ENCODE peak calls at places on chromosomes 4 and X, in five cellular contexts. M, I, S, V and Y are unnamed samples.

GRCh38 chr4:11532138-11532537 is 103.4 kb upstream of the HS3ST1 start:
- DNase-seq in V (no peak), I (no peak), M (no peak), S (no peak), Y (no peak)

GRCh38 chr4:26590639-26591038 is 6.8 kb downstream of the TBC1D19 start:
- DNase-seq in M (no peak), V (peak; percentile 60), S (no peak), I (no peak), Y (no peak)

GRCh38 chr4:168908093-168908492 is 102.0 kb downstream of the CBR4 start:
- DNase-seq in V (no peak), M (no peak), I (no peak), S (no peak), Y (no peak)

GRCh38 chrX:18701621-18702361 is 5.7 kb upstream of the PPEF1 start:
- DNase-seq in M (no peak), S (no peak), I (no peak), V (no peak), Y (peak; percentile 4)

GRCh38 chrX:68999351-68999750 is 165.9 kb downstream of the PJA1 start:
- DNase-seq in S (no peak), M (no peak), I (no peak), V (peak; percentile 18), Y (no peak)

GRCh38 chr4:40702137-40702799 is 47.5 kb upstream of the NSUN7 start:
- DNase-seq in I (no peak), M (no peak), S (no peak), V (no peak), Y (no peak)

GRCh38 chrX:85922821-85923220 is 124.5 kb downstream of the CHM start:
- DNase-seq in I (no peak), V (no peak), S (no peak), M (no peak), Y (no peak)

GRCh38 chrX:45709381-45709780 is 508.7 kb upstream of the DIPK2B start:
- DNase-seq in M (no peak), S (no peak), V (no peak), I (no peak), Y (no peak)

GRCh38 chr4:5979981-5980380 is 38.2 kb downstream of the C4orf50 start:
- DNase-seq in V (peak; percentile 7), M (no peak), S (peak; percentile 12), I (peak; percentile 86), Y (no peak)

GRCh38 chrX:103573205-103573604 is 12.1 kb upstream of the TCEAL4 start:
- DNase-seq in V (no peak), S (no peak), M (no peak), I (peak; percentile 34), Y (no peak)

DNA sequence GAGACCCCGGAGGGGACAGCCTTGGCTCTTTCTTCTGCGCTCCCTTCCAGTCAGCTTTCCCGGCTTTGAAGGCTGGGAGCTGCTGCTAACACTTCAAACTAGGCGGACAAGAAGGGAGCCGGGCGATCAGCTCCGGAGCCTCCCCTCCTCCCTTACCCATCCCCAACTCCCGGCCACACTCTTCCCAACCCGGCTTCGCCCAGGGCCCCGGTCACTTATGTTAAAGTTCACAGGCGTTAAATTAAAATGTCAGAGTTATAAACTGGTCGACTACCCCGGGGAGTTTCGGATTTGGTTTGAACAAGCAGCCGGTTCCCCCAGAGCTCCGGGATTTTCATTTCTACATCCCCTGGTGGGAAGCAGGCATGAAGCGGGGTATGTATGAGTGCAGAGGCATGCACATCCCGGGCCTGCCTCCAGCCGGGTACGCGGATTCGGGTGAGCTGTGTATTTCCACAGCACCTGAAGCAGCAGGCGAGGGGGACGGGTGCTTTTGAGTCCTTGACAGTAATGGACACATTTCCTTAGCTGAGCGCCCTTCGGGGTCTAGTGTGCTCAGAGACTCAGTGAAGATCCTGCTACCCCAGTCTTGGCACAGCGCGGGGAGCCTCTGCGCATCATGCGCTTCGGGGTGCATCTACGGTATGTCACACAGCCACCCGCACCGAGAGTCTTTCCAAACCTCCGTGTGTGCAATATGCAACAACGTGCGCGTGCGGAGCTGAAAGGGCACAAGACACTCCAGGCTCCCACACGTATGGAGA is 883 bp downstream of the UNC5C start:
- DNase-seq in V (no peak), S (no peak), I (peak; percentile 65), M (no peak), Y (no peak)
- H2AFZ ChIP-seq in V (no peak overlapping the region), S (no peak overlapping the region), I (peak overlapping the region; percentile 99), M (no peak overlapping the region), Y (no peak overlapping the region)

GRCh38 chr4:38747629-38748028 is 35.2 kb downstream of the TLR10 start:
- DNase-seq in V (no peak), M (no peak), I (no peak), S (no peak), Y (no peak)

GRCh38 chr4:38757945-38758344 is 24.8 kb downstream of the TLR10 start:
- DNase-seq in S (peak; percentile 40), V (peak; percentile 61), M (no peak), I (peak; percentile 65), Y (no peak)

GRCh38 chr4:38753021-38753806 is 29.6 kb downstream of the TLR10 start:
- DNase-seq in I (peak; percentile 97), S (peak; percentile 64), V (peak; percentile 81), M (no peak), Y (peak; percentile 38)

GRCh38 chr4:38751341-38752043 is 31.3 kb downstream of the TLR10 start:
- DNase-seq in S (no peak), I (no peak), V (no peak), M (no peak), Y (no peak)

DNA sequence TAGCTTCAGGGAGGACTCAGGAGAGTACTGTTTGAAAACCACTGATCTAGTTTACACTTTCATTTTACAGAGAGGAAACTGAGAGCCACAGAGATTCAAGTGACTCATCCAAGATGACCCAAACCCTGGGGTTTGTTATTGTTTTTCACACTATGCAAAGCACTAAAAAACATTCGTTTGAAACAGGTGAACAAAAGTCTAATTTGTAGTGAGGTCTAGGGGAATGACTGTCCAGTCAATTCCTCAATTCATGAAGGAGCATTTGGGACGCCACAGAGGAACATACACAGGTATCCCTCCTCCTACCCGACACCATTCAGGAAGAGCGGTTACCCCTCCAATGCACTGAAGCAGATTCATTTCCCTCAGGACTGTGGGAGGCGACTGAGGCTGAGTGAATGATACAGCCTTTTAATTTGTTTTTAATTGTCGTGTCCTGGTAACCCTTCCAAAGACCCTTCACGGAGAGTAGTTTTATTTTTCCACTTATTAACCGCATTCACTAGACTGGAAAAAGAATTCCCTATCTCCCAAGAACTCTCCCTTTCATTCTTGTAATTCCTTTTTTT is 30.3 kb downstream of the TLR10 start:
- DNase-seq in M (peak; percentile 62), V (no peak), S (no peak), I (no peak), Y (no peak)
- TF ChIP-seq REST in M (no peak), V (no peak), S (no peak), I (no peak), Y (no peak)

GRCh38 chr4:18021470-18021719 is 160 bp downstream of the LCORL start:
- DNase-seq in I (no peak), M (no peak), V (no peak), S (no peak), Y (no peak)

GRCh38 chr4:18020145-18020670 is 1.3 kb downstream of the LCORL start:
- DNase-seq in S (peak; percentile 34), M (no peak), V (no peak), I (peak; percentile 25), Y (no peak)

GRCh38 chr4:18022572-18023039 is 1.1 kb upstream of the LCORL start:
- DNase-seq in S (no peak), V (no peak), M (no peak), I (no peak), Y (no peak)

GRCh38 chr4:18020671-18021469 is 685 bp downstream of the LCORL start:
- DNase-seq in V (peak; percentile 45), S (peak; percentile 84), M (peak; percentile 32), I (peak; percentile 91), Y (peak; percentile 73)

GRCh38 chr4:18021720-18022571 is at the start of gene LCORL:
- DNase-seq in I (peak; percentile 97), M (peak; percentile 90), S (peak; percentile 97), V (peak; percentile 93), Y (peak; percentile 96)
- TF ChIP-seq EZH2 in I (no peak), M (no peak), S (no peak), V (no peak), Y (no peak)

GRCh38 chrX:129585691-129586090 is 45.6 kb downstream of the OCRL start:
- DNase-seq in M (no peak), I (no peak), S (no peak), V (no peak), Y (peak; percentile 83)
- H2AFZ ChIP-seq in M (no peak overlapping the region), I (no peak overlapping the region), S (no peak overlapping the region), V (no peak overlapping the region), Y (no peak overlapping the region)

GRCh38 chr4:55381502-55381901 is 14.3 kb upstream of the TMEM165 start:
- DNase-seq in V (no peak), S (no peak), I (no peak), M (no peak), Y (no peak)

GRCh38 chr4:55386840-55387239 is 8.9 kb upstream of the TMEM165 start:
- DNase-seq in I (no peak), V (no peak), M (no peak), S (peak; percentile 94), Y (peak; percentile 23)

GRCh38 chr4:55382515-55383003 is 13.2 kb upstream of the TMEM165 start:
- DNase-seq in S (no peak), V (no peak), M (no peak), I (no peak), Y (no peak)

GRCh38 chr4:55385201-55385649 is 10.5 kb upstream of the TMEM165 start:
- DNase-seq in I (no peak), V (no peak), S (peak; percentile 47), M (no peak), Y (peak; percentile 24)

GRCh38 chr4:55386073-55386472 is 9.7 kb upstream of the TMEM165 start:
- DNase-seq in S (peak; percentile 72), V (peak; percentile 34), M (no peak), I (peak; percentile 80), Y (peak; percentile 13)
- TF ChIP-seq REST in S (no peak), V (no peak), M (no peak), I (no peak), Y (no peak)

GRCh38 chrX:137033774-137034507 is at the start of gene GPR101:
- DNase-seq in S (no peak), M (no peak), I (peak; percentile 38), V (no peak), Y (no peak)
- TF ChIP-seq EZH2 in S (no peak), M (no peak), I (peak; percentile 59), V (no peak), Y (no peak)